ENCODE peak calls at places on chromosomes 13 and 19, in four cellular contexts. W, X, E and T are unnamed samples.

GRCh38 chr13:95834134-95834765 is 157.3 kb downstream of the DNAJC3 start:
- DNase-seq in W (peak), E (peak), X (peak), T (peak)

GRCh38 chr13:30715837-30716236 is 19.5 kb upstream of the ALOX5AP start:
- DNase-seq in X (no peak), E (no peak), W (no peak), T (no peak)

GRCh38 chr19:6423499-6424189 is 967 bp downstream of the KHSRP start:
- DNase-seq in W (peak), X (peak), E (peak), T (peak)

GRCh38 chr13:112124100-112124499 is 57.2 kb downstream of the SOX1 start:
- DNase-seq in W (no peak), X (no peak), E (no peak), T (no peak)

GRCh38 chr13:78168981-78169380 is 250.3 kb upstream of the EDNRB start:
- DNase-seq in X (no peak), W (no peak), E (no peak), T (no peak)

GRCh38 chr13:49858183-49858856 is 65.8 kb upstream of the KPNA3 start:
- DNase-seq in X (no peak), E (peak), W (peak), T (peak)

GRCh38 chr13:72504026-72504925 is 223.2 kb downstream of the MZT1 start:
- DNase-seq in X (no peak), E (no peak), W (peak), T (peak)

GRCh38 chr13:39129253-39129652 is 91.0 kb downstream of the NHLRC3 start:
- DNase-seq in E (no peak), W (no peak), X (peak), T (no peak)

GRCh38 chr19:50147462-50148423 is 15.3 kb downstream of the IZUMO2 start:
- DNase-seq in E (peak), X (peak), W (peak), T (peak)
- TF ChIP-seq CTCF in E (peak), X (peak), W (no peak), T (peak)

GRCh38 chr13:80605743-80606142 is 264.8 kb upstream of the SPRY2 start:
- DNase-seq in E (no peak), W (no peak), X (no peak), T (no peak)

GRCh38 chr13:80605007-80605406 is 264.1 kb upstream of the SPRY2 start:
- DNase-seq in X (no peak), W (no peak), E (no peak), T (no peak)

GRCh38 chr13:80603351-80603750 is 262.4 kb upstream of the SPRY2 start:
- DNase-seq in X (no peak), E (no peak), W (no peak), T (no peak)

GRCh38 chr13:80599765-80600164 is 258.8 kb upstream of the SPRY2 start:
- DNase-seq in X (no peak), E (no peak), W (no peak), T (no peak)

GRCh38 chr13:80604094-80604493 is 263.2 kb upstream of the SPRY2 start:
- DNase-seq in E (no peak), W (no peak), X (no peak), T (peak)
- H3K4me3 ChIP-seq in E (no peak), W (no peak), X (no peak), T (no peak)

GRCh38 chr19:12668937-12669271 is 2.3 kb downstream of the WDR83 start:
- DNase-seq in W (peak), E (peak), X (peak), T (peak)
- TF ChIP-seq CTCF in W (no peak), E (no peak), X (no peak), T (no peak)

DNA sequence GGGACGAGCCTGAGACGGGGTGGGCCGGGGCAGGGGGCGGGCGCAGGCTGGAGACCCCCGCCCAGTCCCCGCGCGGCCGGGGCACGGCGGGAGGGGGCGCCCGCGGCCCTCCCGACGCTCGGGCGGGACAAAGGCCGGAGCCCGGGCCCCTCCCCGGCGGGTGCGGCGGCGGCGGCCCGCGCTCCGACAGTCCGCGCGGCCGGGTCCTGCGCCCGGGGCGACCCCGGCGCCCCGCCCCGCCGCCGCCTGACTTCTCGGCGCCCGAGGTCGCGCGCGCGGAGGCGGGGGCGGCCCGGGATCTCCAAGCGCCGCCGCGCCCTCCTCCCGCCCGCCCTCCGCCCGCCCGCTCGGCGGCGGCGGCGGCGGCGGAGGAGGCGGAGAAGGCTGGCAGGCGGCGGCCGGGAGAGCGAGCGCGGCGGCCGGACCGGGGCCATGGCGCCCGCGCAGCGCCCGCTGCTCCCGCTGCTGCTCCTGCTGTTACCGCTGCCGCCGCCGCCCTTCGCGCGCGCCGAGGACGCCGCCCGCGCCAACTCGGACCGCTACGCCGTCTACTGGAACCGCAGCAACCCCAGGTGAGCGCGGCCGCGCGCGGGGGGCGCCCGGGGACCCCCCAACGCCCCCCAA is at the start of gene EFNA2:
- DNase-seq in W (no peak), X (no peak), E (no peak), T (no peak)
- H3K4me3 ChIP-seq in W (no peak), X (peak), E (no peak), T (no peak)

GRCh38 chr19:40584007-40584406 is 7.3 kb downstream of the SHKBP1 start:
- DNase-seq in X (no peak), W (no peak), E (no peak), T (no peak)
- TF ChIP-seq CTCF in X (peak), W (no peak), E (no peak), T (peak)

GRCh38 chr19:38596057-38596981 is 21.4 kb downstream of the MAP4K1 start:
- DNase-seq in E (peak), W (no peak), X (peak), T (peak)
- H3K4me3 ChIP-seq in E (no peak), W (no peak), X (no peak), T (no peak)

GRCh38 chr13:33087790-33088189 is 71.6 kb downstream of the KL start:
- DNase-seq in E (no peak), X (no peak), W (no peak), T (no peak)

GRCh38 chr13:33089311-33089710 is 73.1 kb downstream of the KL start:
- DNase-seq in E (no peak), W (no peak), X (no peak), T (no peak)

GRCh38 chr13:33087091-33087490 is 70.9 kb downstream of the KL start:
- DNase-seq in X (no peak), E (no peak), W (peak), T (peak)

GRCh38 chr13:33092422-33092987 is 76.3 kb downstream of the KL start:
- DNase-seq in W (no peak), X (no peak), E (no peak), T (no peak)

DNA sequence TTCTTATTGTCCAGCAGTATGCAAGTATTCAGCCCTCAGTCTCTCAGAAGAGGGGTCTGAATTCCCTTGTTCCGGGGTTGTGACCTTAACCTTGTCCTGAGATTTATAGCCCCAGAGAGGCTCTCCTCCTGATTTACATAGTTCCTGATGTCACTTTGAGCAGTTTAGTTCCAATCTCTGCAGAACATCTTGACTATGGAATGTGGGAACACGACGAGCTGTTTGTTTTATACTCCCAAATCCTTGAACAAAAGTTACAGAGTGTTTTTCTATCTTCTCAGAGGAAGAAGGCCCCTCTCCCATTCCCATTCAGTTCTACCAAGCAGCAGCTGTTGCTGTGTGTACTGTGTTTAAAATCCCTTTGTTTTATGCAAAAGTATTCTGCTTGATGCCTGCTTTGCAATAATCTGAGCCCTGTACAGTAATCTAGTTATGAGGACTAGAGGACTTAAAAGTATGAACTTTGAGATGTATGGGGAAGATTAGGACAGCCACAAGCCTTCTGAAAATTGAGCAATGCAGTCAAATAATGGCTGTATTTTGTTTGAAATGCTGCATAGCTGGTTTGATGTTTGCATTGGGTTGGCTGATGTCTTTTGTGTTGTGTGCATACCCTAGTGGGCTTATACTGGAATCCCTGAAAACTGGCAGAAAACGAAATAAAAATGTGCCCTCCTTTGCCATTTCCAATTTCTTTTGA is 74.7 kb downstream of the KL start:
- DNase-seq in E (no peak), W (no peak), X (no peak), T (no peak)
- TF ChIP-seq CTCF in E (no peak), W (no peak), X (no peak), T (no peak)

GRCh38 chr19:40271706-40272105 is 13.4 kb downstream of the AKT2 start:
- DNase-seq in W (no peak), X (no peak), E (no peak), T (peak)
- H3K4me3 ChIP-seq in W (no peak), X (no peak), E (no peak), T (no peak)

DNA sequence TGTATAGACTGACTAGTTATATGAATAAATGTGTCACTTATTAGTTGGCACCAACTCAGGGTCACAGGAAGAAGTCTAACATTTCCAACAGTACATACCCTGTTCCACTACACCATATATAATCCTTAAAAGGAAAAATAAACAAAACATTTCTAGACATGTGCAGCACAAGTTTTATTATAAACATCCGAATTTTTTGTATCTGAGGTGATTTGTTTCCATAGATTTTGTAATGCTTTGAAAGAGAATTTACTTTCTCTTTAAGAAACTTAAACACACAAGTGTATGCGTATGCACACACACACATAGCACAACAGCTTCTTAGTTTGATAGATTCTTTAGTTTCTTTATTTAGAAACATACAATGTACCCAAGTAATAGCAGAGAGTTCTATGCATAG is 418.6 kb upstream of the GPC6 start:
- DNase-seq in E (no peak), W (peak), X (no peak), T (no peak)
- TF ChIP-seq CTCF in E (no peak), W (no peak), X (no peak), T (no peak)